ENCODE peak calls at places on chromosomes 13 and 19, in four cellular contexts. One of them, this sample, is unnamed. For H3K4me1, the result is how much of the 10 kb centered on the place peaks cover.

GRCh38 chr13:84263354-84264069 is 381.2 kb upstream of the SLITRK1 start:
- DNase-seq in HCT116: no peak
- DNase-seq in HepG2: no peak
- DNase-seq in K562: no peak
- DNase-seq in this sample: no peak

GRCh38 chr19:11505504-11506100 is at the start of gene ZNF653:
- DNase-seq in HepG2: peak
- DNase-seq in HCT116: peak
- DNase-seq in K562: peak
- DNase-seq in this sample: no peak

GRCh38 chr13:59452189-59452588 is 711.5 kb downstream of the DIAPH3 start:
- DNase-seq in K562: no peak
- DNase-seq in HepG2: no peak
- DNase-seq in HCT116: no peak
- DNase-seq in this sample: no peak

GRCh38 chr19:41894350-41894749 is 11.4 kb downstream of the ARHGEF1 start:
- DNase-seq in K562: no peak
- DNase-seq in HepG2: no peak
- DNase-seq in HCT116: no peak
- DNase-seq in this sample: no peak

GRCh38 chr13:23796546-23796945 is 92.7 kb downstream of the MIPEP start:
- DNase-seq in HCT116: no peak
- DNase-seq in HepG2: peak
- DNase-seq in K562: no peak
- DNase-seq in this sample: no peak

GRCh38 chr19:38686530-38686888 is 39.1 kb downstream of the ACTN4 start:
- DNase-seq in HepG2: no peak
- DNase-seq in HCT116: no peak
- DNase-seq in K562: peak
- DNase-seq in this sample: no peak

GRCh38 chr13:95956589-95957148 is 96.5 kb downstream of the UGGT2 start:
- DNase-seq in HepG2: no peak
- DNase-seq in HCT116: no peak
- DNase-seq in K562: peak
- DNase-seq in this sample: no peak

GRCh38 chr13:107835339-107836018 is 379.9 kb downstream of the LIG4 start:
- DNase-seq in K562: no peak
- DNase-seq in HCT116: no peak
- DNase-seq in HepG2: no peak
- DNase-seq in this sample: no peak

GRCh38 chr13:113965968-113966884 is 7.7 kb downstream of the C13orf46 start:
- DNase-seq in HepG2: no peak
- DNase-seq in K562: no peak
- DNase-seq in HCT116: no peak
- DNase-seq in this sample: no peak

GRCh38 chr13:113186061-113186900 is 22.2 kb downstream of the PCID2 start:
- DNase-seq in HepG2: no peak
- DNase-seq in HCT116: no peak
- DNase-seq in K562: no peak
- DNase-seq in this sample: no peak

GRCh38 chr13:80742027-80742426 is 401.1 kb upstream of the SPRY2 start:
- DNase-seq in HCT116: no peak
- DNase-seq in HepG2: no peak
- DNase-seq in K562: no peak
- DNase-seq in this sample: no peak

GRCh38 chr13:21124853-21125252 is 51.5 kb downstream of the SKA3 start:
- DNase-seq in HepG2: peak
- DNase-seq in K562: no peak
- DNase-seq in HCT116: no peak
- DNase-seq in this sample: no peak

GRCh38 chr19:40139533-40140287 is 49.0 kb upstream of the ZNF780A start:
- DNase-seq in K562: peak
- DNase-seq in HepG2: peak
- DNase-seq in HCT116: peak
- DNase-seq in this sample: peak

GRCh38 chr13:99988469-99989375 is 7.1 kb downstream of the ZIC2 start:
- DNase-seq in HCT116: no peak
- DNase-seq in HepG2: no peak
- DNase-seq in K562: no peak
- DNase-seq in this sample: no peak

GRCh38 chr19:49761249-49761624 is 1.9 kb downstream of the TSKS start:
- DNase-seq in K562: no peak
- DNase-seq in HCT116: no peak
- DNase-seq in HepG2: no peak
- DNase-seq in this sample: no peak

GRCh38 chr19:7925171-7925837 is 631 bp downstream of the CTXN1 start:
- DNase-seq in HepG2: peak
- DNase-seq in K562: peak
- DNase-seq in HCT116: peak
- DNase-seq in this sample: no peak

GRCh38 chr19:35351441-35352176 is 3.9 kb downstream of the FFAR1 start:
- DNase-seq in K562: no peak
- DNase-seq in HCT116: no peak
- DNase-seq in HepG2: no peak
- DNase-seq in this sample: no peak

GRCh38 chr13:27504541-27504940 is 54.2 kb upstream of the MTIF3 start:
- DNase-seq in HepG2: no peak
- DNase-seq in K562: no peak
- DNase-seq in HCT116: no peak
- DNase-seq in this sample: no peak

GRCh38 chr19:8663920-8664670 is 33.7 kb downstream of the NFILZ start:
- DNase-seq in K562: no peak
- DNase-seq in HepG2: no peak
- DNase-seq in HCT116: no peak
- DNase-seq in this sample: no peak

GRCh38 chr19:17429661-17430101 is 9.8 kb downstream of the MVB12A start:
- DNase-seq in HCT116: no peak
- DNase-seq in HepG2: no peak
- DNase-seq in K562: peak
- DNase-seq in this sample: no peak

GRCh38 chr13:114142137-114142550 is 9.7 kb upstream of the RASA3 start:
- DNase-seq in HCT116: no peak
- DNase-seq in K562: no peak
- DNase-seq in HepG2: no peak
- DNase-seq in this sample: no peak

GRCh38 chr13:98429977-98430785 is 146.7 kb downstream of the STK24 start:
- DNase-seq in K562: no peak
- DNase-seq in HCT116: no peak
- DNase-seq in HepG2: no peak
- DNase-seq in this sample: no peak

GRCh38 chr13:71309905-71310304 is 557.1 kb downstream of the DACH1 start:
- DNase-seq in HCT116: no peak
- DNase-seq in HepG2: no peak
- DNase-seq in K562: no peak
- DNase-seq in this sample: no peak

GRCh38 chr13:44273991-44274810 is 99.4 kb upstream of the SERP2 start:
- DNase-seq in HepG2: no peak
- DNase-seq in K562: no peak
- DNase-seq in HCT116: no peak
- DNase-seq in this sample: no peak

GRCh38 chr19:10286803-10287737 is at the start of gene ICAM4:
- DNase-seq in HepG2: peak
- DNase-seq in K562: peak
- DNase-seq in HCT116: no peak
- DNase-seq in this sample: no peak

GRCh38 chr13:110771194-110771593 is 57.7 kb downstream of the ING1 start:
- DNase-seq in HepG2: no peak
- DNase-seq in HCT116: no peak
- DNase-seq in K562: no peak
- DNase-seq in this sample: no peak

GRCh38 chr13:67273001-67273400 is 42.9 kb upstream of the PCDH9 start:
- DNase-seq in HepG2: no peak
- DNase-seq in K562: no peak
- DNase-seq in HCT116: no peak
- DNase-seq in this sample: no peak

DNA sequence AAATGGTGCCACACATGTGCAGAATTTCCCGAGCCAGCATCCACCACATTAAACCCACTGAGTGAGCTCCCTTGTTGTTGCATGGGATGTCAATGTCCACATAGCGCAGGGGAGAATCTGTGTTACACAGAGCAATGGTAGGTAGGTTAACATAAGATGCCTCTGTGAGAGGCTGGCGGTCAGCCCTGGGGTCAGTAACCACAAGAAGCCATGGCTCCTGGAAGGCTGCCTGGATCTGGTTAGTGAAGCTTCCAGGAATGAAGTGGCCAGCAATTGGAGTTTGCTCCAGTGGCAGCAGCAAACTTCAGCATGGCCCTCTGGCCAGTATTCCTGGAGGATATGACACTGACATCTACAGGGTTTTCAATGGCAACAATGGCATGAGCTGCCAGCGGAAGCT is 37.0 kb upstream of the PCDH9 start:
- DNase-seq in HepG2: no peak
- DNase-seq in K562: no peak
- DNase-seq in HCT116: no peak
- DNase-seq in this sample: no peak
- TF ChIP-seq TCF7L2 in HepG2: no peak
- TF ChIP-seq TCF7L2 in K562: no peak
- TF ChIP-seq TCF7L2 in HCT116: no peak
- TF ChIP-seq TCF7L2 in this sample: no peak

DNA sequence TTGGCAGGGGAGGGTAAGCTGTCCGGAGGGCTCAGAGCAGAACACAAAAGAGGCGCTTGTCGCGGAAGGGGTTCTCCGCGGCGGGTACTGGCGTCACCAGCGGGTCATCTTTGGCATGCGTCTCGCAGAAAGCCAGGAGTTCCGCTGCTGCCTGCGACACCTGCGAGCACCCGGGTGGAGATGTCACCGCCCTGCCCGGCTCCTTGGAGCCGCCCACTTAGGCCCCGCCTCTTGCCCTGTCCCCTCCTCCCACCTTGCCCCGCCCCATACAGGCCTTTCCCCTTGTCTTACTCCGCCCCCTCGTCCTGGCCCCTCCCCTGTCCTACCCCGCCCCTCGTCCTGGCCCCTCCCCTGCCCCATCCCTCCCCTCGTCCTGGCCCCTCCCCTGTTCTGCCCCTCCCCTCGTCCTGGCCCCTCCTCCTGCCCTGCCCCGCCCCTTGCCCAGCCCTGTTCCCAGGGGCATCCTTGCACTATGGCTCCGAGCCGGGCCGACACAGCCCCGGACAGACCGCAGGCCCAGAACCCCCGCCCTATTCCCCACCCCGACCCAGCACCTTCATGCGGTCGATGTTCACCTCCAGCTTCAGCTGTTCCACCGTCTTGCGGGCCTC is 1.9 kb downstream of the GNG8 start:
- DNase-seq in K562: peak
- DNase-seq in HCT116: peak
- DNase-seq in HepG2: no peak
- DNase-seq in this sample: no peak
- H3K4me1 ChIP-seq in K562: under half
- H3K4me1 ChIP-seq in HCT116: under half
- H3K4me1 ChIP-seq in HepG2: under half
- H3K4me1 ChIP-seq in this sample: under half

DNA sequence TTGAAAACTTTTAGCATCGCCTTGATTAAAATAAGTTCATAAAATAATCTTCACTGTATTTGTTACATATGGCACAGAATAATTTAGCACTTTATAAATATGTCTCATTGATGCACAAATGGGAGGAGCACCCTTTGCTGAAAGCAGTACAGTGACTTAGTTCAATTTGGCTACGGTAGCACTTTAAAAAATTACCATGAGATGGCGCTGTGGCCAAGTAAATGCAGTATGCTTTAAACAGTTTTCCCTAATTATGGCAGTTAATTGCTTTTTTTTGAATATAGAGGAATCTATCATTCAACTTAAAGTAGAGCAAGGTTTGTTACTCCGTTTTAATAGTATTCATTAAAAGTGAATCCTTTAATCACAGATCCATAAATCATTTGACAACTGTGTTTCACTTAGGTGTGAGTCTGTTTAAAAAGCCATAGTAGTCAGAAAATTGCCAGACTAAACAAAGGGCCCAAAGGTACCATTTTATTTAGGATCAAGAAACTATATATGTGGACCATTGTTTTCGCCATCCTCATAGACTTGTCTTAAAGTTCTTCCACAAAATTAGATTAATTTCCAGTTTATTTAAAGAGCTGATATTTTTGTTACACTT is 34.7 kb upstream of the ESD start:
- DNase-seq in HCT116: peak
- DNase-seq in HepG2: peak
- DNase-seq in K562: peak
- DNase-seq in this sample: peak
- TF ChIP-seq SIN3A in HCT116: no peak
- TF ChIP-seq SIN3A in HepG2: no peak
- TF ChIP-seq SIN3A in K562: no peak
- TF ChIP-seq SIN3A in this sample: no peak

DNA sequence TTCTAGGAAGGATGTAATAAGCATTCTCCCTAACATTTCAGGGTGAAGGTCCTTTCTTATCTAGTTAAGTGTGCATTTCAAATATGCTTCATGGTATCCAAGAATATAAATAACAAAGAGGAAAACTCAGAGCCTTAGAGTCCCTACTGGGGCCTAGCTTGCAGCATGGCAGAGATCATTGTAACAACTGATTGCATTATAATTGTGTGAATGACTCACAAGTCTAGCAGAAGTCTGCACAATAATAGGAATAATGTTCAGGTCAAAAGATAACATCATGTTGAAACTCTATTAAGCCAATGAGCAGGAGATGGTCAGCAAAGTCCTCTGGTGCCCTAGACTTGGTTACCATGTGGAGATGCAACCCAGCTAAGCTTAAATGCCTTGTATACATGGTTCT is 3.4 kb downstream of the POSTN start:
- DNase-seq in K562: no peak
- DNase-seq in HepG2: no peak
- DNase-seq in HCT116: no peak
- DNase-seq in this sample: no peak
- TF ChIP-seq TCF7L2 in K562: no peak
- TF ChIP-seq TCF7L2 in HepG2: no peak
- TF ChIP-seq TCF7L2 in HCT116: no peak
- TF ChIP-seq TCF7L2 in this sample: no peak

GRCh38 chr19:19445288-19445687 is 39.8 kb downstream of the GATAD2A start:
- DNase-seq in HCT116: no peak
- DNase-seq in HepG2: no peak
- DNase-seq in K562: no peak
- DNase-seq in this sample: no peak

GRCh38 chr19:19447536-19448237 is 42.2 kb downstream of the GATAD2A start:
- DNase-seq in K562: no peak
- DNase-seq in HCT116: no peak
- DNase-seq in HepG2: no peak
- DNase-seq in this sample: no peak

GRCh38 chr19:19446655-19447437 is 41.4 kb downstream of the GATAD2A start:
- DNase-seq in K562: no peak
- DNase-seq in HCT116: no peak
- DNase-seq in HepG2: no peak
- DNase-seq in this sample: no peak

GRCh38 chr19:19444694-19445155 is 39.2 kb downstream of the GATAD2A start:
- DNase-seq in K562: peak
- DNase-seq in HepG2: no peak
- DNase-seq in HCT116: no peak
- DNase-seq in this sample: no peak

GRCh38 chr19:19445911-19446361 is 40.5 kb downstream of the GATAD2A start:
- DNase-seq in HepG2: no peak
- DNase-seq in K562: no peak
- DNase-seq in HCT116: no peak
- DNase-seq in this sample: no peak
- H3K4me1 ChIP-seq in HepG2: under half
- H3K4me1 ChIP-seq in K562: under half
- H3K4me1 ChIP-seq in HCT116: under half
- H3K4me1 ChIP-seq in this sample: under half

GRCh38 chr19:2050991-2051770 is at the start of gene MKNK2:
- DNase-seq in K562: peak
- DNase-seq in HCT116: no peak
- DNase-seq in HepG2: peak
- DNase-seq in this sample: no peak
- TF ChIP-seq SIN3A in K562: peak
- TF ChIP-seq SIN3A in HCT116: no peak
- TF ChIP-seq SIN3A in HepG2: peak
- TF ChIP-seq SIN3A in this sample: peak

This sample was measured in Panc1.